ENCODE peak calls at places on chromosomes 6 and 20, in four cellular contexts. Y is tibial nerve, J is right lobe of liver, W is ovary. C is an unnamed sample.

GRCh38 chr20:31712112-31712553 is 10.5 kb downstream of the BCL2L1 start:
- DNase-seq in J (no peak), Y (peak), W (no peak), C (no peak)

GRCh38 chr6:128696651-128697391 is 176.4 kb upstream of the PTPRK start:
- DNase-seq in J (no peak), W (no peak), Y (no peak), C (no peak)

GRCh38 chr6:31834367-31834703 is 6.8 kb downstream of the HSPA1B start:
- DNase-seq in J (peak), W (peak), Y (peak), C (peak)

GRCh38 chr6:21500894-21501293 is 92.7 kb upstream of the SOX4 start:
- DNase-seq in J (peak), W (no peak), Y (no peak), C (no peak)

GRCh38 chr20:34703573-34704176 is 469 bp upstream of the TP53INP2 start:
- DNase-seq in W (no peak), Y (peak), J (peak), C (peak)

GRCh38 chr6:126804255-126805064 is 314.0 kb upstream of the RSPO3 start:
- DNase-seq in J (no peak), W (no peak), Y (peak), C (peak)

GRCh38 chr6:31622678-31623077 is 2.2 kb downstream of the PRRC2A start:
- DNase-seq in W (no peak), Y (no peak), J (no peak), C (peak)

GRCh38 chr6:109139109-109139508 is 43.8 kb downstream of the CEP57L1 start:
- DNase-seq in Y (no peak), W (no peak), J (no peak), C (no peak)

GRCh38 chr6:46062312-46062711 is 46.7 kb upstream of the CLIC5 start:
- DNase-seq in W (no peak), Y (no peak), J (peak), C (no peak)

GRCh38 chr6:1849686-1850580 is 240.2 kb downstream of the FOXC1 start:
- DNase-seq in W (no peak), J (no peak), Y (no peak), C (no peak)

GRCh38 chr6:43095939-43096338 is 19.8 kb downstream of the PTK7 start:
- DNase-seq in W (no peak), J (no peak), Y (no peak), C (no peak)

GRCh38 chr6:116528800-116529199 is 16.7 kb downstream of the TRAPPC3L start:
- DNase-seq in Y (no peak), J (no peak), W (no peak), C (no peak)

GRCh38 chr6:143708889-143709288 is 31.1 kb downstream of the PHACTR2 start:
- DNase-seq in Y (no peak), W (no peak), J (no peak), C (no peak)

GRCh38 chr6:39420300-39421265 is 98.1 kb upstream of the KCNK16 start:
- DNase-seq in W (no peak), Y (no peak), J (no peak), C (no peak)

GRCh38 chr6:10884245-10884972 is 2.4 kb upstream of the SYCP2L start:
- DNase-seq in J (no peak), W (no peak), Y (no peak), C (no peak)

GRCh38 chr6:35011096-35012041 is 122.3 kb downstream of the ANKS1A start:
- DNase-seq in W (no peak), J (no peak), Y (no peak), C (no peak)

GRCh38 chr20:38434310-38434741 is 802 bp downstream of the SNHG17 start:
- DNase-seq in J (no peak), W (peak), Y (no peak), C (no peak)

GRCh38 chr6:35669441-35669776 is 19.3 kb downstream of the FKBP5 start:
- DNase-seq in J (no peak), Y (no peak), W (no peak), C (no peak)

GRCh38 chr20:20712004-20712473 is 405 bp downstream of the RALGAPA2 start:
- DNase-seq in Y (no peak), W (no peak), J (no peak), C (peak)

GRCh38 chr20:60102665-60103210 is 144.5 kb downstream of the CDH26 start:
- DNase-seq in J (no peak), Y (no peak), W (no peak), C (no peak)

GRCh38 chr20:4117867-4118266 is 102.5 kb upstream of the RNF24 start:
- DNase-seq in W (no peak), Y (no peak), J (no peak), C (no peak)

GRCh38 chr20:53829086-53829703 is 235.6 kb upstream of the ZNF217 start:
- DNase-seq in J (no peak), W (no peak), Y (peak), C (peak)

GRCh38 chr20:3995067-3995748 is 20.1 kb downstream of the RNF24 start:
- DNase-seq in W (no peak), J (no peak), Y (no peak), C (no peak)

DNA sequence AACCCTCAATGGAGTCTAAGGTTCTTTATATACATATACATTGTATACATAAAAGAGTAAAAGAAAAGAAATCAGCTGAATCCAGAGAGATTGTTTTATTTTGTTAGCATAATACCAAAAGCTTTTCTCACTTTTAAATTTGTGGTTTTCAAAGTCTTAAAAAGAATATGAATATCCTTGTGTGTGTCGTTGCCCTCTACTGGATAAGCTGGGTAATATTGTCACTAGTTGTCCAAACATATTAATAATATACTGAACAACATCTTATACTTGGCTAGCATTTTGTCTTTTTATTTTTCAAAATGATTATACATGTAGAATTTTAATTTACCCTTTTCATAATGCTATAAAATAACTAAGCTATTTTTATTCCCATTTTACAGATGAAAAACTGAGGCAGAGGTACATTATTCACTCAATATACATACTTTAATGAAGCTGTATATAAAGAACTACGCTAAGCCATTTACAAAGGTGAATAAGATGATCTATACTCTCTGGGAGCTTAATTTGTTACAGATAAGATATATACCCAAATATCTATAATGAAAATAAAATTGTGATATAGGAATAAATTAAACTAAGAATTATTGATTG is 531.7 kb downstream of the TFAP2B start:
- DNase-seq in W (no peak), Y (no peak), J (no peak), C (no peak)
- TF ChIP-seq CTCF in W (no peak), Y (peak), J (peak), C (no peak)

DNA sequence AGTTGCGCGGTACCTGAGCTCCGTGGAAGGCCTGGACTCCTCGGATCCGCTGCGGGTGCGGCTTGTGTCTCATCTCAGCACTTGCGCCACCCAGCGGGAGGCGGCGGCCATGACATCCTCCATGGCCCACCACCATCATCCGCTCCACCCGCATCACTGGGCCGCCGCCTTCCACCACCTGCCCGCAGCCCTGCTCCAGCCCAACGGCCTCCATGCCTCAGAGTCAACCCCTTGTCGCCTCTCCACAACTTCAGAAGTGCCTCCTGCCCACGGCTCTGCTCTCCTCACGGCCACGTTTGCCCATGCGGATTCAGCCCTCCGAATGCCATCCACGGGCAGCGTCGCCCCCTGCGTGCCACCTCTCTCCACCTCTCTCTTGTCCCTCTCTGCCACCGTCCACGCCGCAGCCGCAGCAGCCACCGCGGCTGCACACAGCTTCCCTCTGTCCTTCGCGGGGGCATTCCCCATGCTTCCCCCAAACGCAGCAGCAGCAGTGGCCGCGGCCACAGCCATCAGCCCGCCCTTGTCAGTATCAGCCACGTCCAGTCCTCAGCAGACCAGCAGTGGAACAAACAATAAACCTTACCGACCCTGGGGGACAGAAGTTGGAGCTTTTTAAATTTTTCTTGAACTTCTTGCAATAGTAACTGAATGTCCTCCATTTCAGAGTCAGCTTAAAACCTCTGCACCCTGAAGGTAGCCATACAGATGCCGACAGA is 9.9 kb downstream of the HEY2 start:
- DNase-seq in W (peak), J (no peak), Y (no peak), C (no peak)
- TF ChIP-seq POLR2A in W (no peak), J (no peak), Y (no peak), C (no peak)

GRCh38 chr6:41065550-41066026 is 6.6 kb downstream of the OARD1 start:
- DNase-seq in W (no peak), J (no peak), Y (no peak), C (no peak)

GRCh38 chr6:41061196-41061726 is 8.3 kb downstream of the APOBEC2 start:
- DNase-seq in Y (no peak), J (no peak), W (no peak), C (no peak)

GRCh38 chr6:41064841-41065240 is 7.3 kb downstream of the OARD1 start:
- DNase-seq in Y (no peak), J (no peak), W (no peak), C (no peak)

GRCh38 chr6:41062056-41062455 is 9.1 kb downstream of the APOBEC2 start:
- DNase-seq in Y (no peak), W (no peak), J (no peak), C (no peak)

GRCh38 chr6:41063884-41064285 is 8.3 kb downstream of the OARD1 start:
- DNase-seq in Y (no peak), J (no peak), W (no peak), C (no peak)
- H3K4me3 ChIP-seq in Y (no peak), J (no peak), W (no peak), C (no peak)

GRCh38 chr6:149648148-149649145 is at the start of gene KATNA1:
- DNase-seq in Y (peak), W (peak), J (peak), C (peak)
- TF ChIP-seq CTCF in Y (no peak), W (no peak), J (peak), C (no peak)